ENCODE peak calls at places on chromosomes 12 and 14, in ten cellular contexts. Q is fibroblast of lung, K is stomach, O is thoracic aorta, A is A673, H is ascending aorta, J is colonic mucosa, C is heart left ventricle, P is neural progenitor cell, I is psoas muscle. X is an unnamed sample. For H3K36me3, the result is how much of the 10 kb centered on the place peaks cover.

GRCh38 chr12:97342130-97342529 is 120.5 kb upstream of the RMST start:
- DNase-seq in I (no peak), P (no peak), C (no peak), Q (no peak), K (no peak), A (no peak), H (no peak), J (no peak), O (no peak), X (no peak)

GRCh38 chr12:15541996-15542631 is 219.8 kb downstream of the PTPRO start:
- DNase-seq in H (peak), O (no peak), K (no peak), I (no peak), A (no peak), J (no peak), Q (no peak), C (no peak), P (no peak), X (no peak)

GRCh38 chr12:104494816-104495158 is 38.0 kb downstream of the CHST11 start:
- DNase-seq in J (no peak), P (no peak), H (no peak), Q (peak), O (no peak), I (no peak), K (no peak), C (no peak), A (no peak), X (no peak)

GRCh38 chr14:91714805-91715204 is 17.1 kb downstream of the CATSPERB start:
- DNase-seq in A (no peak), I (no peak), C (no peak), J (no peak), H (no peak), Q (no peak), K (no peak), O (no peak), P (peak), X (no peak)

GRCh38 chr12:30965613-30965985 is 39.1 kb downstream of the TSPAN11 start:
- DNase-seq in O (no peak), K (peak), P (no peak), J (no peak), I (no peak), A (no peak), C (no peak), H (no peak), Q (no peak), X (no peak)

GRCh38 chr12:2120982-2121758 is 68.4 kb downstream of the CACNA1C start:
- DNase-seq in A (no peak), O (no peak), J (no peak), I (no peak), P (no peak), H (no peak), C (no peak), Q (no peak), K (no peak), X (no peak)

GRCh38 chr12:79886917-79887519 is 47.9 kb downstream of the PPP1R12A start:
- DNase-seq in A (peak), J (no peak), K (no peak), O (no peak), I (no peak), H (no peak), P (peak), Q (peak), C (no peak), X (peak)

GRCh38 chr12:132416121-132416673 is 73.8 kb upstream of the FBRSL1 start:
- DNase-seq in H (no peak), A (no peak), I (no peak), O (no peak), Q (no peak), C (no peak), K (no peak), J (no peak), P (no peak), X (no peak)

GRCh38 chr12:6310771-6311610 is 509 bp downstream of the PLEKHG6 start:
- DNase-seq in C (no peak), J (no peak), Q (no peak), K (peak), H (no peak), A (no peak), O (no peak), I (no peak), P (peak), X (no peak)
- H3K4me3 ChIP-seq in C (no peak), J (peak), Q (no peak), K (peak), H (peak), A (peak), O (peak), I (peak), P (peak), X (peak)

GRCh38 chr12:127133675-127134335 is 1133.2 kb upstream of the TMEM132C start:
- DNase-seq in A (no peak), Q (no peak), K (no peak), J (no peak), O (no peak), C (no peak), H (no peak), I (no peak), P (no peak), X (peak)
- TF ChIP-seq CTCF in A (no peak), Q (no peak), K (no peak), J (no peak), O (no peak), C (peak), H (no peak), I (no peak), P (no peak), X (no peak)

DNA sequence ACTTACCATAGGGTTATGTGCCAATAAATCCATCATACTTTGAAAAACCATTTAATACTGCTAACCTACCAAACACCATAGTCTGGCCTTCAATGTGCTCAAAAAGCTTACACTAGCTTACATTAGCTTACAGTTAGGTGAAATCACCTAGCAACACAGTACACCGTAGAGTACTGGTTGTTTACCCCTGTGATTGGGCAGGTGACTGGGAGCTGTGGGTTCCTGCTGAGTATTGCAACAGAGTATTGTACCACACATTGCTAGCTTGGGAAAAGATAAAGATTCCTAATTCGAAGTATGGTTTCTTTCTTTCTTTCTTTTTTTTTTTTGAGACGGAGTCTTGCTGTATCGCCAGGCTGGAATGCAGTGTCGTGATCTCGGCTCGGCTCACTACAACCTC is 5.6 kb downstream of the ATP5MC2 start:
- DNase-seq in O (no peak), C (no peak), A (no peak), Q (no peak), H (no peak), J (no peak), P (no peak), I (no peak), K (no peak), X (no peak)
- H3K36me3 ChIP-seq in O (half or more), C (half or more), A (half or more), Q (under half), H (half or more), J (under half), P (under half), I (under half), K (half or more), X (under half)

GRCh38 chr12:26783133-26783531 is 49.9 kb downstream of the ITPR2 start:
- DNase-seq in O (no peak), K (no peak), P (no peak), A (no peak), Q (no peak), H (no peak), J (no peak), I (no peak), C (no peak), X (no peak)
- H3K4me3 ChIP-seq in O (no peak), K (no peak), P (no peak), A (no peak), Q (no peak), H (no peak), J (no peak), I (no peak), C (no peak), X (no peak)

DNA sequence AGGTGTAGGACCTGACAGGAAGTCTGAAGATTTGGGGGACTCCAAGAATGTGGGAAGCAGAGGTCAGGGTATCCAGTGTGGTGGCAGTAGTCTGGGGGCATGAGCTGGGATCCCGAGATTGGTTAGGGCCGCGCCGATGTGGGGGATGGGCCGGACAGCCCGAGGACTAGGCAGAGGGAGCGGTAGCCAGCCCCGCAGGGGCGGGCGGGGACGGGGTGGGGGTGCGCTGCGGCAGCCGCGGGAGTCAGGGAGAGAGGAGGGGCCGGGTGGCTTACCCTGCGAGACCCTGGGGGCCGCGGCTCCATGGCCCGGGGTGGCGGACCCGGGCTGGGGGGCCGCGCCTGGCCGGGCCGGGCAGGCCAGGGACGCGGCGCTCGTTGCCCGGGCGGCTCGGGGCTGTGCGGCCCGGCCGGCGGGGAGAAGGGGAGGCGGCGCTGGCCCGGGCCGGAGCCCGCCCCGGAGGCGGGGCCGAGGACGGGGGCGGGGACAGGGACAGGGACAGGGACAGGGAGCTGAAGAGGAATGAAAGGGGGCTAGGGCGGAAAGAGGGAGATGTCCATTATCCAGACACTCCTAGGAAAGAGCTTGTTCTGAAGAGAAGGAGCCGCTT is 5.6 kb downstream of the ZNF385A start:
- DNase-seq in Q (no peak), J (peak), H (no peak), O (no peak), K (peak), I (peak), C (peak), A (peak), P (peak), X (no peak)
- TF ChIP-seq CTCF in Q (no peak), J (no peak), H (no peak), O (no peak), K (no peak), I (no peak), C (no peak), A (no peak), P (no peak), X (no peak)

DNA sequence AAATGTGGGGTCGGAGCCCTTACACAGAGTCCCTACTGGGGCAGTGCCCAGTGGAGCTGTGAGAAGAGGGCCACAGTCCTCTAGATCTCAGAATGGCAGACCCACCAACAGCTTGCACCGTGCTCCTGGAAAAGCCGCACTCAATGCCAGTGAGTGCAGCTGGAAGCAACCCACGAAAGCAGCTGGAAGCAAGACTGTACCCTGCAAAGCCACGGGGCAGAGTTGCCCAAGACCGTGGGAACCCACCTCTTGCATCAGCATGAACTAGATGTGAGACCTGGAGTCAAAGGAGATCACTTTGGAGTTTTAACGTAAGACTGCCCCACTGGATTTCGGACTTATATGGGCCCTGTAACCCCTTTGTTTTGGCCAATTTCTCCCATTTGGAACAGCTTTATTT is 12.3 kb downstream of the GTF2A1 start:
- DNase-seq in Q (no peak), I (peak), K (no peak), A (no peak), P (no peak), C (no peak), O (no peak), H (no peak), J (no peak), X (no peak)
- H3K36me3 ChIP-seq in Q (under half), I (under half), K (half or more), A (under half), P (under half), C (under half), O (under half), H (under half), J (under half), X (under half)

DNA sequence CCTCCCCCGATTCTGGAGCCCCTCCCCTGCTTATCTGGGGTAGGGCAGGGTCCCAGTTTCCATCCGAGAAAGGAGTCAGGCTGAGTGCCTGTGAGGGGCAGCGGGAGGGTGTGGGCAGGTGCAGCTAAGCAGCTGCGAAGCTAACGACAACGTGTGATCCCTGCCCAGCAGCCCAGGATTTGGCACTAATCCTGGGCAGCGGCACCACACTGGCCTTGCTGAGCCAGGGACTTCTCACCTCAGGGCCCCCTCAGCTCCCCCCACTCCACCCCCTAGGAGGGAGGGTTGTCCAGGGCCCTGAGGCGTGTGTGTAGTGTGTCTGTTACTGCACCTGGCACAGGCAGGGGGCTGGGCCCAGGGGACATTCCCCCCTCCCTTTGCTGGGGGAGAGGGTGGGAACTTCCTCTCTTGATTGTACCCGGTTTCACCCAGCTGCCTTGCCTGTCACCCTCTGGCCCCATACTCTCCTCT is 1.8 kb downstream of the SMIM41 start:
- DNase-seq in J (no peak), O (no peak), Q (peak), H (no peak), I (no peak), A (no peak), C (no peak), K (no peak), P (peak), X (no peak)
- H3K4me3 ChIP-seq in J (no peak), O (no peak), Q (no peak), H (no peak), I (no peak), A (no peak), C (no peak), K (peak), P (no peak), X (no peak)

DNA sequence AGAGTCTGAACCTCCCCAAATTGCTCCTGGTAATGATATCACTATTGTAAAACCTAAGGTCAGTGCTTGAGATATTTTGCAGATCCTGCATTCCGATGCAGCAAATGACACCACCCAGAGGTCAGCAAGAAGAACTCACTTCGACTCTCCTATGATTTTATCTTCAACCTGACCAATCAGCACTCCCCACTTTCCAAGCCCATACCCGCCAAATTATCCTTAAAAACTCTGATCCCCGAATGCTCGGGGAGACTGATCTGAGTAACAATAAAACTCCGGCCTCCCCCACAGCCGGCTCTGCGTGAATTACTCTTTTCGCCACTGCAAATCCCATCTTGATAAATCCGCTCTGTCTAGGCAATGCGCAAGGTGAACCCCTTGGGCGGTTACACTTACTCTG is 1.2 kb downstream of the NPC2 start:
- DNase-seq in Q (peak), O (no peak), C (no peak), H (no peak), P (peak), J (peak), K (no peak), A (peak), I (no peak), X (peak)
- TF ChIP-seq CTCF in Q (no peak), O (peak), C (no peak), H (no peak), P (peak), J (no peak), K (no peak), A (peak), I (peak), X (peak)

GRCh38 chr14:68389973-68390372 is 402.9 kb downstream of the ZFP36L1 start:
- DNase-seq in C (no peak), H (no peak), I (no peak), K (no peak), J (no peak), O (no peak), A (no peak), P (no peak), Q (no peak), X (no peak)

GRCh38 chr14:68384335-68384734 is 408.5 kb downstream of the ZFP36L1 start:
- DNase-seq in H (peak), O (no peak), A (no peak), P (no peak), K (no peak), I (no peak), J (no peak), Q (peak), C (peak), X (peak)

GRCh38 chr14:68384881-68385280 is 408.0 kb downstream of the ZFP36L1 start:
- DNase-seq in H (no peak), P (no peak), I (no peak), A (no peak), Q (no peak), K (no peak), J (no peak), O (no peak), C (no peak), X (no peak)

GRCh38 chr14:68386446-68386845 is 406.4 kb downstream of the ZFP36L1 start:
- DNase-seq in Q (no peak), H (no peak), K (no peak), J (no peak), A (no peak), P (no peak), C (no peak), O (no peak), I (no peak), X (no peak)

GRCh38 chr14:68386950-68387779 is 405.7 kb downstream of the ZFP36L1 start:
- DNase-seq in H (no peak), A (no peak), C (no peak), J (no peak), Q (peak), I (no peak), P (no peak), K (no peak), O (no peak), X (no peak)
- H3K36me3 ChIP-seq in H (under half), A (under half), C (under half), J (under half), Q (under half), I (under half), P (under half), K (under half), O (under half), X (under half)